ENCODE peak calls at places on chromosomes 16 and 17, in four cellular contexts. E, Z, Q and B are unnamed samples. For H3K4me1, the result is how much of the 10 kb centered on the place peaks cover.

GRCh38 chr17:41812176-41813038 is at the start of gene FKBP10:
- DNase-seq in Z (peak), E (peak), Q (peak), B (peak)

GRCh38 chr16:11557811-11558210 is 28.9 kb downstream of the LITAF start:
- DNase-seq in E (peak), Q (no peak), Z (peak), B (no peak)

GRCh38 chr17:2551493-2551892 is 39.8 kb upstream of the METTL16 start:
- DNase-seq in Z (no peak), E (no peak), Q (no peak), B (no peak)

GRCh38 chr16:84286568-84287220 is 8.0 kb upstream of the WFDC1 start:
- DNase-seq in E (peak), Z (no peak), Q (no peak), B (no peak)

GRCh38 chr17:32355649-32356377 is 5.9 kb downstream of the ZNF207 start:
- DNase-seq in Q (no peak), E (no peak), Z (no peak), B (no peak)

GRCh38 chr17:44312396-44313104 is 4.1 kb downstream of the RUNDC3A start:
- DNase-seq in E (no peak), Z (no peak), Q (no peak), B (no peak)

GRCh38 chr17:59387351-59388069 is 56.1 kb downstream of the YPEL2 start:
- DNase-seq in E (no peak), Q (no peak), Z (no peak), B (no peak)

GRCh38 chr17:79862771-79863440 is 23.7 kb upstream of the CBX4 start:
- DNase-seq in Z (no peak), E (no peak), Q (no peak), B (no peak)

GRCh38 chr17:21387616-21388015 is 11.5 kb downstream of the KCNJ12 start:
- DNase-seq in E (no peak), Q (no peak), Z (no peak), B (no peak)

GRCh38 chr17:27882162-27882840 is 10.9 kb downstream of the LYRM9 start:
- DNase-seq in Q (no peak), Z (no peak), E (no peak), B (no peak)

GRCh38 chr17:50634915-50635719 is 436 bp downstream of the ABCC3 start:
- DNase-seq in E (no peak), Z (no peak), Q (peak), B (no peak)

GRCh38 chr17:74457146-74457819 is 9.2 kb upstream of the CD300A start:
- DNase-seq in Z (peak), E (peak), Q (peak), B (peak)

GRCh38 chr17:16942141-16943031 is 29.5 kb downstream of the TNFRSF13B start:
- DNase-seq in E (no peak), Z (no peak), Q (peak), B (peak)

GRCh38 chr17:65170839-65171238 is 33.7 kb downstream of the RGS9 start:
- DNase-seq in E (peak), Q (peak), Z (no peak), B (peak)

GRCh38 chr17:73003487-73003886 is 89.0 kb downstream of the SLC39A11 start:
- DNase-seq in E (no peak), Z (no peak), Q (peak), B (no peak)

GRCh38 chr17:77734371-77735050 is 224.0 kb upstream of the TNRC6C start:
- DNase-seq in Q (no peak), Z (peak), E (peak), B (peak)

GRCh38 chr16:25012525-25012991 is 2.6 kb downstream of the ARHGAP17 start:
- DNase-seq in E (no peak), Z (peak), Q (peak), B (peak)

GRCh38 chr17:82324566-82325285 is 7.3 kb upstream of the CD7 start:
- DNase-seq in Q (no peak), Z (no peak), E (no peak), B (no peak)

GRCh38 chr16:64738321-64738960 is 383.4 kb downstream of the CDH11 start:
- DNase-seq in E (no peak), Q (no peak), Z (no peak), B (no peak)

GRCh38 chr17:83195330-83196087 is 116.1 kb downstream of the METRNL start:
- DNase-seq in Q (no peak), Z (peak), E (peak), B (peak)

GRCh38 chr17:74055508-74056160 is 147.8 kb upstream of the RPL38 start:
- DNase-seq in Q (no peak), E (no peak), Z (no peak), B (no peak)

GRCh38 chr17:40996829-40997228 is 2.9 kb upstream of the KRTAP3-3 start:
- DNase-seq in Q (no peak), Z (no peak), E (no peak), B (no peak)

GRCh38 chr16:26649646-26650045 is 417.1 kb upstream of the C16orf82 start:
- DNase-seq in Q (no peak), Z (no peak), E (no peak), B (no peak)

GRCh38 chr17:47276868-47277267 is 23.2 kb downstream of the ITGB3 start:
- DNase-seq in Q (peak), E (peak), Z (peak), B (peak)

GRCh38 chr17:12605222-12605621 is 60.5 kb upstream of the MYOCD start:
- DNase-seq in Q (no peak), E (no peak), Z (no peak), B (peak)

GRCh38 chr17:27339836-27340550 is 46.1 kb downstream of the WSB1 start:
- DNase-seq in Q (peak), Z (no peak), E (no peak), B (no peak)

GRCh38 chr17:48052956-48053757 is 5.0 kb downstream of the NFE2L1 start:
- DNase-seq in Q (no peak), Z (peak), E (peak), B (no peak)

GRCh38 chr17:27778193-27778592 is 22.1 kb downstream of the NOS2 start:
- DNase-seq in Q (peak), Z (no peak), E (no peak), B (no peak)

GRCh38 chr17:77778636-77779524 is 179.6 kb upstream of the TNRC6C start:
- DNase-seq in Z (no peak), Q (no peak), E (peak), B (no peak)

GRCh38 chr17:76026714-76027158 is 370 bp downstream of the EVPL start:
- DNase-seq in Q (peak), Z (no peak), E (no peak), B (no peak)

GRCh38 chr16:67846320-67847063 is at the start of gene NUTF2:
- DNase-seq in E (peak), Q (peak), Z (peak), B (peak)

GRCh38 chr16:88770459-88771293 is 14.3 kb downstream of the PIEZO1 start:
- DNase-seq in Q (peak), Z (no peak), E (peak), B (peak)

GRCh38 chr17:56171186-56171959 is 18.1 kb downstream of the ANKFN1 start:
- DNase-seq in E (no peak), Q (no peak), Z (no peak), B (no peak)

GRCh38 chr17:67779098-67779672 is 46.1 kb upstream of the BPTF start:
- DNase-seq in E (peak), Z (peak), Q (peak), B (no peak)

GRCh38 chr16:77660311-77660710 is 62.0 kb upstream of the NUDT7 start:
- DNase-seq in Q (peak), Z (no peak), E (no peak), B (peak)

GRCh38 chr16:79348521-79349306 is 251.8 kb downstream of the MAF start:
- DNase-seq in Q (no peak), E (no peak), Z (no peak), B (no peak)

GRCh38 chr16:81265658-81266451 is 27.4 kb downstream of the BCO1 start:
- DNase-seq in Q (peak), E (peak), Z (peak), B (no peak)

GRCh38 chr17:2250140-2251095 is 53.2 kb downstream of the SMG6 start:
- DNase-seq in Z (no peak), E (no peak), Q (no peak), B (no peak)

GRCh38 chr16:31508706-31509523 is 724 bp upstream of the RUSF1 start:
- DNase-seq in Z (no peak), E (no peak), Q (no peak), B (no peak)

GRCh38 chr17:35372846-35373531 is 432 bp downstream of the SLFN11 start:
- DNase-seq in E (peak), Z (no peak), Q (peak), B (no peak)

GRCh38 chr17:35371934-35372333 is 1.5 kb downstream of the SLFN11 start:
- DNase-seq in Z (no peak), Q (no peak), E (no peak), B (no peak)

GRCh38 chr17:35373984-35374765 is 754 bp upstream of the SLFN11 start:
- DNase-seq in E (peak), Z (peak), Q (peak), B (peak)

GRCh38 chr17:35374766-35375344 is 1.4 kb upstream of the SLFN11 start:
- DNase-seq in E (no peak), Z (no peak), Q (no peak), B (no peak)

GRCh38 chr17:35373532-35373983 is at the start of gene SLFN11:
- DNase-seq in Z (peak), Q (peak), E (peak), B (peak)
- H3K4me3 ChIP-seq in Z (peak), Q (peak), E (peak), B (peak)

GRCh38 chr17:57369509-57369945 is 113.2 kb downstream of the MSI2 start:
- DNase-seq in Q (peak), Z (no peak), E (no peak), B (no peak)
- H3K4me1 ChIP-seq in Q (half or more), Z (under half), E (under half), B (under half)

GRCh38 chr17:8337802-8338744 is 1.6 kb upstream of the ODF4 start:
- DNase-seq in Q (no peak), Z (no peak), E (no peak), B (no peak)
- H3K27ac ChIP-seq in Q (no peak), Z (no peak), E (no peak), B (no peak)

GRCh38 chr16:2236362-2237075 is at the start of gene DNASE1L2:
- DNase-seq in E (peak), Z (no peak), Q (peak), B (no peak)

GRCh38 chr16:2237076-2237551 is 870 bp downstream of the DNASE1L2 start:
- DNase-seq in Z (no peak), E (no peak), Q (no peak), B (no peak)

GRCh38 chr16:2239231-2239675 is 3.0 kb downstream of the DNASE1L2 start:
- DNase-seq in E (no peak), Q (no peak), Z (no peak), B (no peak)

GRCh38 chr16:2238396-2239230 is 2.4 kb downstream of the DNASE1L2 start:
- DNase-seq in E (no peak), Q (no peak), Z (no peak), B (no peak)

DNA sequence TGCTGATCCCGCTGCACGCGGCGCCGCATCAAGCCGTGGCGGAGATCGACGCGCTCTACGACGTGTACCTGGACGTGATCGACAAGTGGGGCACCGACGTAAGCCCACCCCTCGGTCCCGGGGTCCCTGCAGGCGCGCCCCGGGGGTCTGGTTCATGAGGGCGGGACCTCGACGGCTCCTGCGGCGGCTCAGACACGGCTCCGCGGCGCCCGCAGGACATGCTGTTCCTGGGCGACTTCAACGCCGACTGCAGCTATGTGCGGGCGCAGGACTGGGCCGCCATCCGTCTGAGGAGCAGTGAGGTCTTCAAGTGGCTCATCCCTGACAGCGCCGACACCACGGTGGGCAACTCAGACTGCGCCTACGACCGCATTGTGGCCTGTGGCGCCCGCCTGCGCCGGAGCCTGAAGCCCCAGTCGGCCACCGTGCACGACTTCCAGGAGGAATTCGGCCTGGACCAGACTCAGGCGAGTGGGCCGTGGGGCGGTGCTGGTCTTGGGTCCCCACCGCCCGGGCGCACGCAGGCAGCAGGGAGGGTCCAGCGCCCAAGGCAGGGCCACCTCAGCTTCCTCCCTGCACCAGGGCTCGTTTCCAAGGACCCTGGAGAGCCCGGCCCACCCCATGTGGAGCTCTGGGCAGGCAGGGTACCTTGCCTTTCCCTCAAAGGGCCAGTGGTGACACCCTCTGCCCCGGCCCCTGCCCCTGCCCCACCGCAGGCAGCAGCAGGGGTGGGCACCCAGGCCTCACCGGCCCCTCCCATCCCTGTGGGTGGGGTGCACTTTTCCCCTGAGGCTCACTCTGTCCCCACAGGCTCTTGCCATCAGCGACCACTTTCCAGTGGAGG is 1.5 kb downstream of the DNASE1L2 start:
- DNase-seq in Q (no peak), E (no peak), Z (no peak), B (no peak)
- H3K4me3 ChIP-seq in Q (no peak), E (no peak), Z (no peak), B (no peak)

DNA sequence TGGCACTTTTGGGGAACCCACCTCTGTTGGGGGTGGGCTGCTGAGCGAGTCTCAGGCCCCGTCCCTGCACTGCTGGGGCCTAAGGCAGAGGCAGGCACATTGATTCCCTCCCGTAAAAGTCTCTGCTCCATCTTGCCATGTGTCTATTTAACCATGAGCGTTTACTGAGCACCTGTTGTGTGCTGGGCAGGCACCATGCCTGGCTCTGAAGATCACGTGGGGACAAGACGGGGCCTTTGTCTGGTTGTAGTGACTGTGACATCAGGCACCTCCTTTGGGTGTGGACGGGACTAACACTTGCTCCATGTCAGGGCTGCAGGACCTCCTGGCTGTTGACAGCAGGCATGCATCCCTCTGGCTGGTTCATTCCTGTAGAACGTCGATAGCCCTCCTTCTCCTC is 204.7 kb upstream of the CIBAR2 start:
- DNase-seq in Q (no peak), Z (no peak), E (no peak), B (no peak)
- H3K4me1 ChIP-seq in Q (under half), Z (half or more), E (under half), B (half or more)

DNA sequence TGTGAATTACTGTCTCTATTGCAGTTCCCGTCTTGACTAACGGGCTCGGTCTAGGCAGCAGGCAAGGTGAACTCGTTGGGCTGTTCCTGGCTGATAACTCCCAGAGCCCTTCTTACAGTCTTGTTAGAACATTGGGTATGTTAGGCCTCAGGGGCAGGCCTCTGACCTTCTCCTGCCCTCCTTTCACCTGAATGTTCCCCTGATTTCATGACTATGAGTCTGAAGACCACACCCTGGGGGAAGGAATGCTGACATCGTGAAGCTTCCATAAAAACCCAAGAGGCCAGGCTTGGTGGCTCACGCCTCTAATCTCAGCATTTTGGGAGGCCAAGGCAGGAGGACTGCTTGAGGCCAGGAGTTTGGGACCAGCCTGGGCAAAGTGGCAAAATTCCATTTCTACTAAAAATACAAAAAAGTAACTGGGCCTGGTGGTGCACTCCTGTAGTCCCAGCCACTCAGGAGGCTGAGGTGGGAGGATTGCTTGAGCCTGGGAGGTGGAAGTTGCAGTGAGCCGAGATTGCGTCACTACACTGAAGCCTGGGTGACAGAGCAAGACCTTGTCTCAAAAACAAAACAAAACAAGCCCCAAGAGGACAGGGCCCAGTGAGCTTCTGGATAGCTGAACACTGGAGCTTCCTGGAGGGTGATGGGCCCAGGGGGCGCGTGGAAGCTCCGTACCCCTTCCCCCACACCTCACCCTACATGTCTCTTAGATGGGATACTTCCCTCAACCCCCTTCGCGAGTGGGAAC is 47.8 kb upstream of the FBXO47 start:
- DNase-seq in Z (no peak), E (no peak), Q (no peak), B (peak)
- H3K27ac ChIP-seq in Z (no peak), E (peak), Q (no peak), B (no peak)